ENCODE peak calls at places on chromosome 4, in four cellular contexts. H is aorta, W is SJCRH30, Q is thoracic aorta. A is an unnamed sample. For H3K4me1, the result is how much of the 10 kb centered on the place peaks cover.

GRCh38 chr4:7031526-7032449 is 11.4 kb upstream of the TADA2B start:
- DNase-seq in H (no peak), W (no peak), Q (no peak), A (no peak)

GRCh38 chr4:112905728-112906127 is 143.7 kb upstream of the ANK2 start:
- DNase-seq in H (no peak), W (no peak), Q (no peak), A (no peak)

GRCh38 chr4:24850669-24851068 is 55.3 kb downstream of the SOD3 start:
- DNase-seq in H (peak), W (peak), Q (no peak), A (no peak)

GRCh38 chr4:100022792-100023222 is 72.7 kb upstream of the H2AZ1 start:
- DNase-seq in H (no peak), W (no peak), Q (no peak), A (no peak)

GRCh38 chr4:76449362-76449767 is 14.3 kb downstream of the SHROOM3 start:
- DNase-seq in H (no peak), W (no peak), Q (no peak), A (no peak)

GRCh38 chr4:156889616-156890594 is 81.7 kb downstream of the PDGFC start:
- DNase-seq in H (peak), W (no peak), Q (no peak), A (no peak)

GRCh38 chr4:75545526-75545925 is 10.3 kb upstream of the ODAPH start:
- DNase-seq in H (no peak), W (no peak), Q (no peak), A (no peak)

GRCh38 chr4:40525811-40526598 is 103.7 kb downstream of the RBM47 start:
- DNase-seq in H (peak), W (no peak), Q (peak), A (no peak)

GRCh38 chr4:119284876-119285611 is 36.9 kb downstream of the FABP2 start:
- DNase-seq in H (no peak), W (peak), Q (no peak), A (peak)

DNA sequence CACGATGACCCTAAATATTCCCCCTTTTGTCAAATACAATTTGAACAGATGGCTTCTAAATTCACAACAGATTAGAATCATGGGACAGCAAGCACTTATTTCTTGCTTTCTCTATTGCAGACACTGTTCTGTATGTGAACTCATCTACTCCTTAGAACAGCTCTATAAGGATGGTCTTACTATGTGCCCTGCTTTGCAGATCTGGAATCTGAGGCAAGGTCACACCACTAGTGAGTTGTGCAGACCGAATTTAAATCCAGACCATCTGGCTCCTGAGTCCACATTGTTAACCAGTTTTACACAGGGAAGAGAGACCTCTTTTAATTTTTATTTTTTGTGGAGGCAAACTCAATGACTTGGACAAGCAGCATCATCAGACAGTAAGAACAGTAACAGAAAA is 50.2 kb downstream of the GPRIN3 start:
- DNase-seq in H (no peak), W (no peak), Q (no peak), A (no peak)
- H3K27ac ChIP-seq in H (no peak), W (no peak), Q (no peak), A (no peak)

DNA sequence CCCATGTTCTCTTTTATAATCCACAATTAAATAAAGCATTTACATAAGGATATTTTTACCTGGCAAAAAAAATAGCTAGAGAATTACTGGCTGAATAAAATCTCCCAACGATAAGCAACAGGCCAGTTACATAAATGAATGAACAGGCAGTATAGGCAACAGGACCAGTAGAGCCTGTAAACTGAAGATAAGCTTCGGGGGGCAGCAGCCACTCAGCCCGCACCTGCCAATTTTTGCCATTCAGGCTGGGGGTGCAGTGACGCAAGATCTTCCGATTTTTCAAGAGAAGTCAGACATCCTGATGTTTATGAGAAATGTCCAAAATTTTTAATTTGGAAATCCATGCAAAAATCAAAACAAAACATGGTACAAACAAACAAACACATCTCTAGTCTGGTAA is 49.0 kb upstream of the CDKN2AIP start:
- DNase-seq in H (no peak), W (no peak), Q (no peak), A (no peak)
- H3K4me1 ChIP-seq in H (under half), W (under half), Q (under half), A (under half)

GRCh38 chr4:38164346-38164745 is 204.1 kb downstream of the PTTG2 start:
- DNase-seq in H (no peak), W (no peak), Q (no peak), A (no peak)
- H3K27ac ChIP-seq in H (no peak), W (no peak), Q (no peak), A (no peak)

DNA sequence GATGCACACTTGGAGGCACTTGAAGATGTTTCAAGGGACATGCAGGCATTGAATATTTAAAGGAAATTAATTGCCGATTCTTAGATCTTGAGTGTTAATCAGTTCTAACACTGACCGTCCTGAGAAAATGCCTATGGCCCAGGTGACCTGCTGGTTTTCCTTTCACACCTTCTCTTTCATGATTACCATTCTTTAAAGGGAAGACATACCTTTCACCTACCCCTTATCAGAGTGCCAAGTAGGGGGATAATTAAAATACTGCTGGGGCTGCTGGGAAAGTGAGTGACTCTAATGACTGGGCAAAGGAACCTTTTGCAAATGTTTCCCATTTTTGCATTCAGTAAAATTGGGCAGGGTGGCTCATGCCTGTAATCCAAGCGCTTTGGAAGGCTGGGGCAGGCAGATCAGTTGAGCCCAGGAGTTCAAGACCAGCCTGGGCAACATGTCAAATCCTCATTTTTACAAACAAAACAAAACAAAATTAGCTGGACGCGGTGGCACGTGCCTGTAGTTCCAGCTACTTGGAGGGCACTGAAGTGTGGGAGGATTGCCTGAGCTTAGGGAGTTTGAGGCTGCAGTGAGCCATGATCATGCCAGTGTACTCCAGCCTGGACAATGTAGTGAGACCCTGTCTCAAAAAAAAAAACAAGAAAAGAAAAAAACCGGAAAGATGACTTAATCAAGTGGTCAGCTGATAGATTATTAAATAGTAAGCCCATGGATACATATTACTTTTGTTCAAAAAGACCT is 44.3 kb downstream of the TMEM131L start:
- DNase-seq in H (no peak), W (no peak), Q (no peak), A (no peak)
- H3K4me1 ChIP-seq in H (under half), W (under half), Q (under half), A (half or more)

A was measured in naive thymus-derived CD4-positive, alpha-beta T cell.